ENCODE peak calls at places on chromosomes 13 and 19, in seven cellular contexts. One of them, this sample, is unnamed.

GRCh38 chr13:62502606-62503005 is 1087.0 kb upstream of the PCDH20 start:
- DNase-seq in HTR-8/SVneo: no peak
- DNase-seq in EL: no peak
- DNase-seq in NCI-H2171: no peak
- DNase-seq in omental fat pad: no peak
- DNase-seq in AG09309: no peak
- DNase-seq in HFFc6: no peak
- DNase-seq in this sample: no peak

GRCh38 chr19:34248941-34249340 is 5.4 kb upstream of the GARRE1 start:
- DNase-seq in EL: no peak
- DNase-seq in NCI-H2171: no peak
- DNase-seq in AG09309: no peak
- DNase-seq in omental fat pad: no peak
- DNase-seq in HTR-8/SVneo: no peak
- DNase-seq in HFFc6: no peak
- DNase-seq in this sample: no peak

GRCh38 chr19:15495151-15495550 is 13.2 kb upstream of the CYP4F22 start:
- DNase-seq in EL: no peak
- DNase-seq in HFFc6: no peak
- DNase-seq in omental fat pad: no peak
- DNase-seq in HTR-8/SVneo: no peak
- DNase-seq in NCI-H2171: no peak
- DNase-seq in AG09309: no peak
- DNase-seq in this sample: no peak

GRCh38 chr13:67557642-67558241 is 327.6 kb upstream of the PCDH9 start:
- DNase-seq in NCI-H2171: no peak
- DNase-seq in EL: no peak
- DNase-seq in AG09309: no peak
- DNase-seq in omental fat pad: no peak
- DNase-seq in HTR-8/SVneo: no peak
- DNase-seq in HFFc6: no peak
- DNase-seq in this sample: peak

GRCh38 chr13:37868691-37869505 is 674 bp downstream of the TRPC4 start:
- DNase-seq in HTR-8/SVneo: no peak
- DNase-seq in NCI-H2171: no peak
- DNase-seq in HFFc6: peak
- DNase-seq in AG09309: no peak
- DNase-seq in omental fat pad: no peak
- DNase-seq in EL: peak
- DNase-seq in this sample: peak

GRCh38 chr13:28885191-28885590 is 65.1 kb downstream of the MTUS2 start:
- DNase-seq in NCI-H2171: no peak
- DNase-seq in HTR-8/SVneo: no peak
- DNase-seq in EL: no peak
- DNase-seq in AG09309: no peak
- DNase-seq in HFFc6: no peak
- DNase-seq in omental fat pad: no peak
- DNase-seq in this sample: no peak

GRCh38 chr19:49190781-49191180 is 33.2 kb downstream of the TRPM4 start:
- DNase-seq in omental fat pad: no peak
- DNase-seq in EL: no peak
- DNase-seq in AG09309: no peak
- DNase-seq in NCI-H2171: no peak
- DNase-seq in HTR-8/SVneo: no peak
- DNase-seq in HFFc6: no peak
- DNase-seq in this sample: no peak

GRCh38 chr13:46595136-46595917 is 42.4 kb downstream of the LRCH1 start:
- DNase-seq in HFFc6: peak
- DNase-seq in EL: peak
- DNase-seq in omental fat pad: no peak
- DNase-seq in AG09309: no peak
- DNase-seq in HTR-8/SVneo: no peak
- DNase-seq in NCI-H2171: no peak
- DNase-seq in this sample: no peak

GRCh38 chr19:51246153-51246552 is 4.7 kb upstream of the SIGLECL1 start:
- DNase-seq in EL: no peak
- DNase-seq in AG09309: no peak
- DNase-seq in HTR-8/SVneo: no peak
- DNase-seq in HFFc6: no peak
- DNase-seq in NCI-H2171: no peak
- DNase-seq in omental fat pad: no peak
- DNase-seq in this sample: no peak

GRCh38 chr13:40665061-40665753 is 1.2 kb downstream of the FOXO1 start:
- DNase-seq in HTR-8/SVneo: no peak
- DNase-seq in HFFc6: no peak
- DNase-seq in EL: peak
- DNase-seq in AG09309: no peak
- DNase-seq in omental fat pad: no peak
- DNase-seq in NCI-H2171: no peak
- DNase-seq in this sample: no peak

GRCh38 chr13:85277753-85278152 is 521.5 kb downstream of the SLITRK6 start:
- DNase-seq in HFFc6: no peak
- DNase-seq in HTR-8/SVneo: peak
- DNase-seq in AG09309: no peak
- DNase-seq in NCI-H2171: no peak
- DNase-seq in omental fat pad: no peak
- DNase-seq in EL: peak
- DNase-seq in this sample: no peak

GRCh38 chr19:7257148-7258041 is 36.8 kb downstream of the INSR start:
- DNase-seq in omental fat pad: no peak
- DNase-seq in HFFc6: peak
- DNase-seq in EL: peak
- DNase-seq in AG09309: no peak
- DNase-seq in HTR-8/SVneo: peak
- DNase-seq in NCI-H2171: no peak
- DNase-seq in this sample: no peak

GRCh38 chr19:18417250-18418033 is 1.8 kb upstream of the SSBP4 start:
- DNase-seq in AG09309: no peak
- DNase-seq in omental fat pad: no peak
- DNase-seq in HFFc6: peak
- DNase-seq in HTR-8/SVneo: peak
- DNase-seq in NCI-H2171: peak
- DNase-seq in EL: peak
- DNase-seq in this sample: peak

GRCh38 chr19:1250374-1251232 is 2.2 kb downstream of the MIDN start:
- DNase-seq in HFFc6: no peak
- DNase-seq in NCI-H2171: peak
- DNase-seq in EL: peak
- DNase-seq in AG09309: no peak
- DNase-seq in HTR-8/SVneo: no peak
- DNase-seq in omental fat pad: no peak
- DNase-seq in this sample: no peak

GRCh38 chr19:13796301-13797057 is 1.2 kb downstream of the ZSWIM4 start:
- DNase-seq in HTR-8/SVneo: peak
- DNase-seq in omental fat pad: peak
- DNase-seq in EL: peak
- DNase-seq in HFFc6: peak
- DNase-seq in AG09309: peak
- DNase-seq in NCI-H2171: no peak
- DNase-seq in this sample: peak

GRCh38 chr19:31513841-31514240 is 164.6 kb upstream of the TSHZ3 start:
- DNase-seq in omental fat pad: no peak
- DNase-seq in HTR-8/SVneo: no peak
- DNase-seq in NCI-H2171: no peak
- DNase-seq in AG09309: no peak
- DNase-seq in HFFc6: no peak
- DNase-seq in EL: no peak
- DNase-seq in this sample: no peak